ENCODE peak calls at places on chromosomes 12 and 14, in five cellular contexts. I is HCT116, X is K562, G is neural progenitor cell, D is endothelial cell of umbilical vein. N is an unnamed sample.
A peak's percentile ranks its signal among the peaks of the same experiment; 100 is the strongest.

GRCh38 chr12:57693317-57693658 is 644 bp upstream of the OS9 start:
- DNase-seq in X (no peak), D (no peak), I (no peak), G (peak; percentile 4), N (no peak)

GRCh38 chr14:64998455-64998931 is 11.8 kb downstream of the FNTB start:
- DNase-seq in I (no peak), D (no peak), G (no peak), X (no peak), N (no peak)

GRCh38 chr12:15164997-15165659 is 56.1 kb downstream of the RERG start:
- DNase-seq in X (no peak), I (no peak), G (no peak), D (no peak), N (no peak)

GRCh38 chr14:100830681-100831080 is 4.8 kb downstream of the MEG3 start:
- DNase-seq in I (no peak), G (peak; percentile 98), X (no peak), D (no peak), N (no peak)

GRCh38 chr14:34355584-34356266 is 106.3 kb downstream of the SPTSSA start:
- DNase-seq in X (peak; percentile 12), I (no peak), D (peak; percentile 48), G (no peak), N (peak; percentile 52)

GRCh38 chr12:120367252-120367923 is 1.6 kb downstream of the MSI1 start:
- DNase-seq in X (peak; percentile 46), D (no peak), G (peak; percentile 83), I (no peak), N (no peak)

GRCh38 chr12:119857036-119857435 is 20.1 kb downstream of the CIT start:
- DNase-seq in X (no peak), I (no peak), G (no peak), D (no peak), N (no peak)

GRCh38 chr14:104558231-104559042 is 21.1 kb upstream of the C14orf180 start:
- DNase-seq in X (no peak), D (no peak), G (no peak), I (no peak), N (no peak)

GRCh38 chr12:120207227-120207626 is 6.3 kb upstream of the RPLP0 start:
- DNase-seq in X (no peak), G (no peak), I (no peak), D (no peak), N (no peak)

GRCh38 chr14:63192085-63192484 is 12.2 kb upstream of the RHOJ start:
- DNase-seq in G (no peak), X (no peak), I (no peak), D (peak; percentile 93), N (no peak)

GRCh38 chr12:12070674-12071661 is at the start of gene BCL2L14:
- DNase-seq in G (no peak), X (no peak), I (no peak), D (no peak), N (no peak)

GRCh38 chr14:101001311-101002069 is 98.0 kb upstream of the RTL1 start:
- DNase-seq in X (no peak), D (no peak), I (no peak), G (no peak), N (no peak)

GRCh38 chr14:103094406-103095209 is at the start of gene EXOC3L4:
- DNase-seq in I (no peak), X (no peak), D (no peak), G (no peak), N (no peak)

GRCh38 chr12:128268348-128268725 is 1.4 kb downstream of the TMEM132C start:
- DNase-seq in D (no peak), G (peak; percentile 40), I (no peak), X (no peak), N (no peak)

GRCh38 chr14:22296722-22297121 is 292.3 kb downstream of the DAD1 start:
- DNase-seq in X (no peak), G (no peak), I (no peak), D (no peak), N (no peak)

GRCh38 chr14:23182372-23183014 is 967 bp downstream of the SLC7A8 start:
- DNase-seq in I (peak; percentile 12), X (no peak), G (peak; percentile 88), D (peak; percentile 16), N (no peak)

GRCh38 chr12:108653082-108653516 is 19.4 kb upstream of the SELPLG start:
- DNase-seq in D (no peak), X (no peak), I (no peak), G (no peak), N (no peak)

GRCh38 chr12:127588224-127588623 is 678.7 kb upstream of the TMEM132C start:
- DNase-seq in G (peak; percentile 38), D (no peak), I (no peak), X (no peak), N (no peak)

GRCh38 chr14:72970824-72971434 is 44.7 kb downstream of the DCAF4 start:
- DNase-seq in D (no peak), I (no peak), G (no peak), X (no peak), N (no peak)

GRCh38 chr12:101839324-101840283 is 8.8 kb upstream of the GNPTAB start:
- DNase-seq in D (peak; percentile 73), G (peak; percentile 64), I (peak; percentile 48), X (peak; percentile 77), N (no peak)

GRCh38 chr14:55198749-55199148 is 7.4 kb upstream of the DLGAP5 start:
- DNase-seq in I (no peak), X (no peak), D (no peak), G (no peak), N (no peak)

GRCh38 chr14:68793734-68794129 is 865 bp upstream of the ZFP36L1 start:
- DNase-seq in X (peak; percentile 54), D (no peak), G (no peak), I (no peak), N (no peak)

GRCh38 chr12:68613209-68613904 is 2.7 kb downstream of the RAP1B start:
- DNase-seq in I (no peak), G (no peak), X (peak; percentile 47), D (no peak), N (no peak)

GRCh38 chr12:66279127-66279712 is 23.1 kb upstream of the HELB start:
- DNase-seq in I (peak; percentile 33), D (peak; percentile 48), X (peak; percentile 25), G (peak; percentile 16), N (no peak)

GRCh38 chr12:129097451-129097850 is 244.2 kb downstream of the GLT1D1 start:
- DNase-seq in I (no peak), G (no peak), X (no peak), D (no peak), N (no peak)

GRCh38 chr12:121513464-121514183 is 67.2 kb downstream of the KDM2B start:
- DNase-seq in X (peak; percentile 86), G (peak; percentile 54), I (peak; percentile 64), D (no peak), N (no peak)

GRCh38 chr12:50597200-50598195 is 92.7 kb downstream of the DIP2B start:
- DNase-seq in G (no peak), I (peak; percentile 71), X (peak; percentile 73), D (peak; percentile 80), N (no peak)

GRCh38 chr12:97960741-97961608 is 498.4 kb downstream of the RMST start:
- DNase-seq in G (peak; percentile 70), D (peak; percentile 20), X (peak; percentile 14), I (peak; percentile 8), N (no peak)

GRCh38 chr14:103568952-103569351 is 6.2 kb downstream of the COA8 start:
- DNase-seq in G (no peak), I (no peak), D (peak; percentile 63), X (no peak), N (no peak)

GRCh38 chr12:100842156-100842555 is 47.6 kb downstream of the ANO4 start:
- DNase-seq in G (no peak), I (no peak), D (peak; percentile 55), X (peak; percentile 14), N (no peak)

GRCh38 chr12:109727039-109727723 is 13.6 kb downstream of the FAM222A start:
- DNase-seq in D (no peak), I (no peak), G (peak; percentile 77), X (no peak), N (no peak)

GRCh38 chr12:98893601-98894411 is 248.7 kb downstream of the APAF1 start:
- DNase-seq in X (no peak), I (no peak), D (no peak), G (peak; percentile 52), N (no peak)

GRCh38 chr12:93181396-93181965 is 196.2 kb upstream of the NUDT4 start:
- DNase-seq in I (no peak), X (no peak), G (no peak), D (peak; percentile 65), N (no peak)

GRCh38 chr12:48542300-48542928 is 17.0 kb downstream of the OR8S1 start:
- DNase-seq in G (peak; percentile 45), D (peak; percentile 41), X (peak; percentile 74), I (peak; percentile 23), N (no peak)

GRCh38 chr12:125065753-125066570 is 727 bp downstream of the AACS start:
- DNase-seq in I (no peak), D (no peak), G (no peak), X (no peak), N (no peak)

DNA sequence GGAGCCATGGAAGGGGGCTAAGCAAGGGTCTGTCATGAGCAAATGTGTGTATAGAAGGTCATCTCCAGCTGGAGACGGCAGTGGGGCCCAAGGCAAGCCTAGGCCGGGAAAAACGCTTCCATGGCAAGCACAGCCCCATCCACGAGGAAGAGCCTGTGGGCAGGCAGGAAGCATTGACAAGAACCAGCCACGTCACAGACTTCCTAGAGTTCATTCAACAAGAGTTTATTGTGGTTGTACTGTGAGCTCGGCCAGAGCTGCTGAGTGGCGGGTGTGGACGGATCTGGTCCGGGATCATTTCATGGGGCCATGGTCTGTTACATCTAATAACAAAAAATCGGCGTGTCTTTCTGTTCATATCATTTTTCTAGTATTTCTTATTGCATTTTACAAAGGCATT is 311.7 kb downstream of the TMEM121 start:
- DNase-seq in G (no peak), X (no peak), I (no peak), D (no peak), N (no peak)
- H3K9me3 ChIP-seq in G (peaks cover 3% of the 10 kb centered on the region), X (no peaks in the 10 kb centered on the region), I (no peaks in the 10 kb centered on the region), D (peaks cover 11% of the 10 kb centered on the region), N (no peaks in the 10 kb centered on the region)

GRCh38 chr12:94872671-94873367 is 130.7 kb downstream of the NDUFA12 start:
- DNase-seq in G (peak; percentile 44), I (no peak), D (no peak), X (no peak), N (no peak)
- H3K4me3 ChIP-seq in G (peak overlapping the region; percentile 59), I (peak overlapping the region; percentile 45), D (peak overlapping the region; percentile 12), X (no peak overlapping the region), N (no peak overlapping the region)

GRCh38 chr14:60512952-60513554 is 4.1 kb downstream of the SIX6 start:
- DNase-seq in D (no peak), G (peak; percentile 27), I (no peak), X (no peak), N (no peak)

GRCh38 chr14:60515244-60515695 is 6.3 kb downstream of the SIX6 start:
- DNase-seq in G (no peak), D (no peak), I (no peak), X (no peak), N (no peak)

GRCh38 chr14:60515696-60516284 is 6.8 kb downstream of the SIX6 start:
- DNase-seq in D (no peak), G (peak; percentile 89), X (no peak), I (no peak), N (no peak)

GRCh38 chr14:60510976-60511599 is 2.1 kb downstream of the SIX6 start:
- DNase-seq in I (no peak), D (no peak), G (peak; percentile 80), X (no peak), N (no peak)

GRCh38 chr14:60514378-60515243 is 5.7 kb downstream of the SIX6 start:
- DNase-seq in I (no peak), X (peak; percentile 9), D (no peak), G (peak; percentile 97), N (no peak)
- TF ChIP-seq EZH2 in I (no peak), X (no peak), D (peak; percentile 7), G (peak; percentile 77), N (no peak)

GRCh38 chr14:79162833-79163232 is 992.7 kb downstream of the NRXN3 start:
- DNase-seq in G (no peak), I (no peak), D (no peak), X (no peak), N (no peak)
- H3K9me3 ChIP-seq in G (no peaks in the 10 kb centered on the region), I (no peaks in the 10 kb centered on the region), D (no peaks in the 10 kb centered on the region), X (no peaks in the 10 kb centered on the region), N (no peaks in the 10 kb centered on the region)

N was measured in SK-N-MC.